ENCODE peak calls at places on chromosomes 6 and 20, in eight cellular contexts. W, E, Y, I, B, X, M and A are unnamed samples.

GRCh38 chr6:53461682-53462081 is 83.2 kb downstream of the GCLC start:
- DNase-seq in W (no peak), E (no peak), Y (no peak), I (no peak), B (no peak), X (no peak), M (no peak), A (no peak)

GRCh38 chr6:77926198-77926752 is 273.4 kb downstream of the MEI4 start:
- DNase-seq in W (no peak), E (peak), Y (no peak), I (no peak), B (no peak), X (no peak), M (peak), A (peak)

GRCh38 chr6:168221000-168221399 is 98.6 kb downstream of the DACT2 start:
- DNase-seq in W (no peak), E (no peak), Y (no peak), I (no peak), B (no peak), X (no peak), M (no peak), A (peak)

GRCh38 chr6:125802943-125803377 is 12.2 kb downstream of the NCOA7 start:
- DNase-seq in W (no peak), E (no peak), Y (no peak), I (no peak), B (no peak), X (no peak), M (peak), A (peak)

GRCh38 chr6:141107562-141108160 is 1025.1 kb upstream of the GJE1 start:
- DNase-seq in W (no peak), E (peak), Y (no peak), I (no peak), B (no peak), X (no peak), M (peak), A (no peak)

GRCh38 chr6:156889469-156889868 is 112.3 kb downstream of the ARID1B start:
- DNase-seq in W (no peak), E (no peak), Y (no peak), I (no peak), B (no peak), X (no peak), M (no peak), A (no peak)

GRCh38 chr20:217266-217665 is 9.8 kb upstream of the DEFB129 start:
- DNase-seq in W (no peak), E (no peak), Y (no peak), I (no peak), B (no peak), X (no peak), M (no peak), A (no peak)

GRCh38 chr6:83853968-83854501 is 875 bp downstream of the RIPPLY2 start:
- DNase-seq in W (no peak), E (no peak), Y (no peak), I (no peak), B (no peak), X (no peak), M (no peak), A (no peak)

GRCh38 chr6:159919011-159919511 is 28.3 kb downstream of the MAS1 start:
- DNase-seq in W (no peak), E (no peak), Y (no peak), I (no peak), B (no peak), X (no peak), M (peak), A (no peak)

GRCh38 chr6:4585682-4586468 is 190.3 kb upstream of the CDYL start:
- DNase-seq in W (no peak), E (peak), Y (no peak), I (no peak), B (no peak), X (peak), M (no peak), A (no peak)

GRCh38 chr20:34260208-34260942 is 19.2 kb downstream of the ASIP start:
- DNase-seq in W (no peak), E (no peak), Y (no peak), I (no peak), B (peak), X (no peak), M (no peak), A (no peak)